ENCODE peak calls at places on chromosomes 16 and 17, in six cellular contexts. C is T-helper 2 cell; G is activated effector memory CD4-positive, alpha-beta T cell treated with Interleukin-2 at 50 U/mL for 16 hours; H is NCI-H1417 treated with DMSO at 0.1 percent for 48 hours; J is iris pigment epithelial cell; W is NCI-H2029 treated with DMSO at 0.1 percent for 48 hours. M is an unnamed sample.

GRCh38 chr17:77834170-77835115 is 124.1 kb upstream of the TNRC6C start:
- DNase-seq in C (peak; percentile 37), G (peak; percentile 62), H (no peak), J (peak; percentile 94), W (no peak), M (peak; percentile 19)

GRCh38 chr16:87953308-87954208 is 2.3 kb downstream of the BANP start:
- DNase-seq in C (no peak), G (no peak), H (no peak), J (peak; percentile 22), W (no peak), M (no peak)

GRCh38 chr16:85306071-85306792 is 194.0 kb upstream of the CIBAR2 start:
- DNase-seq in C (peak; percentile 44), G (peak; percentile 53), H (no peak), J (peak; percentile 87), W (no peak), M (peak; percentile 62)

GRCh38 chr17:64393000-64393402 is 2.3 kb upstream of the PECAM1 start:
- DNase-seq in C (no peak), G (no peak), H (no peak), J (no peak), W (no peak), M (no peak)

GRCh38 chr17:28086519-28086918 is 44.0 kb downstream of the NLK start:
- DNase-seq in C (no peak), G (no peak), H (no peak), J (peak; percentile 55), W (no peak), M (no peak)

GRCh38 chr17:6421700-6422604 is 13.0 kb downstream of the AIPL1 start:
- DNase-seq in C (peak; percentile 64), G (peak; percentile 49), H (peak; percentile 20), J (peak; percentile 64), W (peak; percentile 27), M (peak; percentile 60)

GRCh38 chr17:76502326-76503211 is 1.3 kb upstream of the RHBDF2 start:
- DNase-seq in C (no peak), G (no peak), H (no peak), J (no peak), W (no peak), M (no peak)

GRCh38 chr16:56994311-56994710 is 5.0 kb downstream of the NLRC5 start:
- DNase-seq in C (no peak), G (no peak), H (no peak), J (no peak), W (no peak), M (no peak)

GRCh38 chr17:29116652-29117439 is 63.4 kb downstream of the MYO18A start:
- DNase-seq in C (peak; percentile 71), G (peak; percentile 60), H (no peak), J (peak; percentile 59), W (no peak), M (peak; percentile 66)

GRCh38 chr17:75635610-75636202 is 2.5 kb downstream of the SMIM5 start:
- DNase-seq in C (no peak), G (no peak), H (no peak), J (no peak), W (no peak), M (no peak)

GRCh38 chr16:27404163-27404823 is 2.3 kb downstream of the IL21R start:
- DNase-seq in C (no peak), G (no peak), H (no peak), J (no peak), W (no peak), M (no peak)